ENCODE peak calls at places on chromosomes 4 and X, in four cellular contexts. One of them, this sample, is unnamed.

GRCh38 chr4:156362581-156362980 is 408.9 kb upstream of the CTSO start:
- DNase-seq in aorta: no peak
- DNase-seq in SK-N-SH: no peak
- DNase-seq in prostate gland: no peak
- DNase-seq in this sample: no peak

GRCh38 chr4:83262682-83263081 is 21.9 kb downstream of the COQ2 start:
- DNase-seq in aorta: no peak
- DNase-seq in SK-N-SH: no peak
- DNase-seq in prostate gland: no peak
- DNase-seq in this sample: peak; percentile 46

GRCh38 chr4:2583517-2583916 is 47.1 kb downstream of the FAM193A start:
- DNase-seq in aorta: no peak
- DNase-seq in SK-N-SH: no peak
- DNase-seq in prostate gland: peak; percentile 36
- DNase-seq in this sample: no peak

GRCh38 chr4:22496165-22496813 is 19.6 kb downstream of the ADGRA3 start:
- DNase-seq in aorta: no peak
- DNase-seq in SK-N-SH: no peak
- DNase-seq in prostate gland: no peak
- DNase-seq in this sample: no peak

GRCh38 chr4:139901516-139902327 is 236.1 kb downstream of the MGST2 start:
- DNase-seq in aorta: no peak
- DNase-seq in SK-N-SH: peak; percentile 46
- DNase-seq in prostate gland: peak; percentile 23
- DNase-seq in this sample: no peak

GRCh38 chr4:140047017-140047640 is 106.9 kb downstream of the MAML3 start:
- DNase-seq in aorta: peak; percentile 78
- DNase-seq in SK-N-SH: no peak
- DNase-seq in prostate gland: peak; percentile 81
- DNase-seq in this sample: no peak

GRCh38 chr4:186935881-186936280 is 212.2 kb upstream of the FAT1 start:
- DNase-seq in aorta: no peak
- DNase-seq in SK-N-SH: no peak
- DNase-seq in prostate gland: no peak
- DNase-seq in this sample: peak; percentile 20

GRCh38 chrX:19670854-19671620 is 155.7 kb upstream of the MAP3K15 start:
- DNase-seq in aorta: peak; percentile 44
- DNase-seq in SK-N-SH: peak; percentile 4
- DNase-seq in prostate gland: no peak
- DNase-seq in this sample: peak; percentile 55

GRCh38 chr4:22410645-22411247 is 105.1 kb downstream of the ADGRA3 start:
- DNase-seq in aorta: no peak
- DNase-seq in SK-N-SH: no peak
- DNase-seq in prostate gland: no peak
- DNase-seq in this sample: peak; percentile 29

GRCh38 chr4:116734178-116734577 is 351.2 kb downstream of the TRAM1L1 start:
- DNase-seq in aorta: no peak
- DNase-seq in SK-N-SH: no peak
- DNase-seq in prostate gland: no peak
- DNase-seq in this sample: no peak

GRCh38 chrX:98068210-98068609 is 1184.5 kb downstream of the RPA4 start:
- DNase-seq in aorta: no peak
- DNase-seq in SK-N-SH: no peak
- DNase-seq in prostate gland: peak; percentile 5
- DNase-seq in this sample: no peak

GRCh38 chrX:14504960-14505538 is 24.3 kb upstream of the GLRA2 start:
- DNase-seq in aorta: no peak
- DNase-seq in SK-N-SH: no peak
- DNase-seq in prostate gland: no peak
- DNase-seq in this sample: no peak

GRCh38 chr4:153232768-153233167 is 28.5 kb downstream of the TRIM2 start:
- DNase-seq in aorta: no peak
- DNase-seq in SK-N-SH: no peak
- DNase-seq in prostate gland: no peak
- DNase-seq in this sample: peak; percentile 47

GRCh38 chrX:132837126-132837525 is 121.3 kb downstream of the HS6ST2 start:
- DNase-seq in aorta: no peak
- DNase-seq in SK-N-SH: no peak
- DNase-seq in prostate gland: no peak
- DNase-seq in this sample: no peak

GRCh38 chrX:14964500-14964899 is 91.3 kb downstream of the MOSPD2 start:
- DNase-seq in aorta: no peak
- DNase-seq in SK-N-SH: no peak
- DNase-seq in prostate gland: no peak
- DNase-seq in this sample: no peak

GRCh38 chr4:86223472-86223871 is 136.4 kb downstream of the MAPK10 start:
- DNase-seq in aorta: no peak
- DNase-seq in SK-N-SH: peak; percentile 11
- DNase-seq in prostate gland: no peak
- DNase-seq in this sample: no peak

GRCh38 chrX:100975212-100975611 is 5.7 kb downstream of the ARL13A start:
- DNase-seq in aorta: no peak
- DNase-seq in SK-N-SH: no peak
- DNase-seq in prostate gland: no peak
- DNase-seq in this sample: no peak

GRCh38 chr4:182413550-182413949 is 170.3 kb downstream of the TENM3 start:
- DNase-seq in aorta: no peak
- DNase-seq in SK-N-SH: no peak
- DNase-seq in prostate gland: no peak
- DNase-seq in this sample: no peak

GRCh38 chrX:18938710-18939109 is 45.2 kb downstream of the PHKA2 start:
- DNase-seq in aorta: no peak
- DNase-seq in SK-N-SH: no peak
- DNase-seq in prostate gland: no peak
- DNase-seq in this sample: no peak

GRCh38 chr4:136680271-136680670 is 852.0 kb downstream of the PCDH18 start:
- DNase-seq in aorta: no peak
- DNase-seq in SK-N-SH: peak; percentile 40
- DNase-seq in prostate gland: no peak
- DNase-seq in this sample: no peak

GRCh38 chr4:110840221-110840654 is 217.4 kb upstream of the PITX2 start:
- DNase-seq in aorta: no peak
- DNase-seq in SK-N-SH: no peak
- DNase-seq in prostate gland: no peak
- DNase-seq in this sample: no peak

GRCh38 chr4:77263247-77263646 is 106.2 kb downstream of the CCNG2 start:
- DNase-seq in aorta: no peak
- DNase-seq in SK-N-SH: no peak
- DNase-seq in prostate gland: no peak
- DNase-seq in this sample: no peak

GRCh38 chrX:40550069-40550468 is 30.7 kb upstream of the ATP6AP2 start:
- DNase-seq in aorta: no peak
- DNase-seq in SK-N-SH: peak; percentile 71
- DNase-seq in prostate gland: no peak
- DNase-seq in this sample: no peak

GRCh38 chr4:184765473-184766346 is 31.8 kb upstream of the CENPU start:
- DNase-seq in aorta: no peak
- DNase-seq in SK-N-SH: peak; percentile 29
- DNase-seq in prostate gland: no peak
- DNase-seq in this sample: no peak

GRCh38 chr4:87090305-87090704 is 130.1 kb downstream of the KLHL8 start:
- DNase-seq in aorta: no peak
- DNase-seq in SK-N-SH: no peak
- DNase-seq in prostate gland: no peak
- DNase-seq in this sample: no peak

GRCh38 chr4:152970102-152970820 is 34.1 kb downstream of the FHDC1 start:
- DNase-seq in aorta: no peak
- DNase-seq in SK-N-SH: no peak
- DNase-seq in prostate gland: no peak
- DNase-seq in this sample: peak; percentile 79

GRCh38 chr4:16329132-16329796 is 103.0 kb upstream of the TAPT1 start:
- DNase-seq in aorta: no peak
- DNase-seq in SK-N-SH: no peak
- DNase-seq in prostate gland: no peak
- DNase-seq in this sample: no peak

GRCh38 chr4:142358656-142359055 is 487.4 kb downstream of the INPP4B start:
- DNase-seq in aorta: no peak
- DNase-seq in SK-N-SH: no peak
- DNase-seq in prostate gland: no peak
- DNase-seq in this sample: no peak

DNA sequence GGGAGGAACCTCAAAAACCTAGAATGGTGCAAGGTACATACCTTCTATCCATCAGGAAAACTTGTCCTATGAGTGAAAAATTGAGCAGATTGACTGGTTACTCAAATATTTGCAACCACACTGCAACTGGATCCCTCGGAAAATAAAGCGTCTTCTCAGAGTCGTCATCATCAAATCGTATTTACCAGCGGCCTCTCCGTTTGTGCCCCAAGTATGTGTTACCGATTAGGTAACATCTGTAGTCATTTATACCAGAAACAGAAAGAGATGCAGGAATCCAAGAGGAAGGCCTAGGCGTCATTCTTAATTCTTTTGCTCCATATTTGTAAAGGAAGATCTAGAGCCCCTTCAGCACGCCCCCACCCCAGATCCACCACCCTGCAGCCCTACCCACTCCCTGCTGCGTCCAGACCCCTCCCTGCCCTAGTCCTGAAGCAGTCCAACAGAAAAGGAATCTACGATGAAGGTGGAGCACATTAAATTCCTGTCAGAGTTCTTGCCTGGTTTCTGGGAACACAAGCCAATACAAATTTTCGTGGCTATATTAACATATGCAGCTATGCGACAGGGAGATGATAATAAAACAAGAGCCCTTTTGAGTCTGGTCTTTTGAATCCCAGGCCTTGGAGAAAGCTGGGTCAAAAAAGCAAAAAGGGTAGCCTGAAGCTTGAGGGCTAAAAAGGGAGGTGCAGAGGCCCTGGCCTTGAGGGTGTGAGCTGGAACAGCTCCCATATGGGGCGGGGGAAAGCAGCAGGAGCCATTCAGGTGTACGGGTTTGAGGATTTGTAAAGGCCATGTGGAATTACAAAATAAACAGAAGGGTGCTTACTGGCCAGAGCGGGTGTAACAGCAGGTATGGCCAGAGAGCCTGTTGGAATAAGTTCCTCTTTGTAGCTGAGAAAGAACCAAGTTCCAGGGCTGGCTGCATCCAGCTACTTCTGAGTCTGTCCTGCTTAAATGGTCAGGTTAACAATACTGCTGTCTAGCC is 77.0 kb downstream of the ZNF827 start:
- DNase-seq in aorta: no peak
- DNase-seq in SK-N-SH: no peak
- DNase-seq in prostate gland: no peak
- DNase-seq in this sample: no peak
- H3K36me3 ChIP-seq in aorta: no peaks in the 10 kb centered on the region
- H3K36me3 ChIP-seq in SK-N-SH: peaks cover 16% of the 10 kb centered on the region
- H3K36me3 ChIP-seq in prostate gland: no peaks in the 10 kb centered on the region
- H3K36me3 ChIP-seq in this sample: peaks cover 5% of the 10 kb centered on the region

DNA sequence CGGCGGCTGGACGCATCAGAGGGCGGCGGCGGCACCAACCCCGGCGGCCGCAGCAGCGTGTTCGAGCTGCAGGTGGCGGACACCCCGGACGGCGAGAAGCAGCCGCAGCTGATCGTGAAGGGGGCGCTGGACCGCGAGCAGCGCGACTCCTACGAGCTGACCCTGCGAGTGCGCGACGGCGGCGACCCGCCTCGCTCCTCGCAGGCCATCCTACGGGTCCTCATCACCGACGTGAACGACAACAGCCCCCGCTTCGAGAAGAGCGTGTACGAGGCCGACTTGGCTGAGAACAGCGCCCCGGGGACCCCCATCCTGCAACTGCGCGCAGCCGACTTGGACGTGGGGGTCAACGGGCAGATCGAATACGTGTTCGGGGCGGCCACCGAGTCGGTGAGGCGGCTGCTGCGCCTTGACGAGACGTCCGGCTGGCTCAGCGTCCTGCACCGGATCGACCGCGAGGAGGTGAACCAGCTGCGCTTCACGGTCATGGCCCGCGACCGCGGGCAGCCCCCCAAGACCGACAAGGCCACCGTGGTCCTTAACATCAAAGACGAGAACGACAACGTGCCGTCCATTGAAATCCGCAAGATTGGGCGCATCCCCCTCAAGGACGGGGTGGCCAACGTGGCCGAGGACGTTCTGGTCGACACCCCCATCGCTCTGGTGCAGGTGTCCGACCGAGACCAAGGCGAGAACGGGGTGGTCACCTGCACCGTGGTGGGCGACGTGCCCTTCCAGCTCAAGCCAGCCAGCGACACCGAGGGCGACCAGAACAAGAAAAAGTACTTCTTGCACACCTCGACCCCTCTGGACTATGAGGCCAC is 2.1 kb downstream of the PCDH7 start:
- DNase-seq in aorta: peak; percentile 46
- DNase-seq in SK-N-SH: no peak
- DNase-seq in prostate gland: no peak
- DNase-seq in this sample: no peak
- H3K4me3 ChIP-seq in aorta: peak overlapping the region; percentile 92
- H3K4me3 ChIP-seq in SK-N-SH: peak overlapping the region; percentile 56
- H3K4me3 ChIP-seq in prostate gland: peak overlapping the region; percentile 49
- H3K4me3 ChIP-seq in this sample: peak overlapping the region; percentile 23

GRCh38 chrX:331772-332495 is 13.3 kb upstream of the GTPBP6 start:
- DNase-seq in aorta: peak; percentile 34
- DNase-seq in SK-N-SH: no peak
- DNase-seq in prostate gland: no peak
- DNase-seq in this sample: no peak

GRCh38 chrX:333611-334311 is 15.2 kb upstream of the GTPBP6 start:
- DNase-seq in aorta: peak; percentile 26
- DNase-seq in SK-N-SH: no peak
- DNase-seq in prostate gland: no peak
- DNase-seq in this sample: no peak

GRCh38 chrX:332496-332860 is 13.9 kb upstream of the GTPBP6 start:
- DNase-seq in aorta: peak; percentile 39
- DNase-seq in SK-N-SH: no peak
- DNase-seq in prostate gland: no peak
- DNase-seq in this sample: no peak

GRCh38 chrX:334331-334891 is 15.8 kb upstream of the GTPBP6 start:
- DNase-seq in aorta: peak; percentile 46
- DNase-seq in SK-N-SH: no peak
- DNase-seq in prostate gland: no peak
- DNase-seq in this sample: no peak

DNA sequence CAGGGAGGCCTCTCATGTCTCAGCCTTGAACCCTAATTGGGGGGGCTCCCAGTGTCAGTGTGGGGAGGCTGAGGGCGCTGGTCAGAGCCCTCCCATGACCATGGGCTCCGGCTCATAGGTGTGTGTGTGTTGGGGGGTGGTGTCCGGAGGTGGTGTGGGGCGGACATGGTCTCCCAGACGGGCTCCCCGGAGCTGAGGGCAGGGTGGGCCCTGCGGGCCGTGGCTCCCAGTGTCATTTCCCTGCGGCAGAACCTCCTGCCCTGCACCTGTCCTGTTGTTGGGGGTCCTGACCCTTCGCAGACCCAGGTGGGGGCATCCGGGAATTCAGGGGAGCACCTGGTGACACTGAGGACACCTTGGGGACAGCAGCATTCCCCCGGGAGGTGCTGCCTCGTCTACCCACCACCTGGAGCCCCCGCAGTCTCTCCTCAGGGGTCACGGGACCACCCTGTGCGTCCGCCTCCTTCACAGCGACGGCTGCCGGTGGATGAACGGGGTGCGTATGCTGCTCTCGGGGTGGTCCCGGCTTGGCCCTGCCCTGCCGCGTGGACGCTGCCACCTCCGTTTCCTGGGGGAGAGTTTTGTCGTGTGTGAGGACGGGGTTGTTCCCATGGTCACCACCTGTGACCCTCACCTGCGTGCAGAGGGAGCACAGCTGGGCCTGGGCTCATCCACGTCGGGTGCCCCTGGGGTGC is 14.5 kb upstream of the GTPBP6 start:
- DNase-seq in aorta: peak; percentile 38
- DNase-seq in SK-N-SH: no peak
- DNase-seq in prostate gland: no peak
- DNase-seq in this sample: no peak
- H3K36me3 ChIP-seq in aorta: no peaks in the 10 kb centered on the region
- H3K36me3 ChIP-seq in SK-N-SH: peaks cover 5% of the 10 kb centered on the region
- H3K36me3 ChIP-seq in prostate gland: no peaks in the 10 kb centered on the region
- H3K36me3 ChIP-seq in this sample: no peaks in the 10 kb centered on the region

GRCh38 chrX:71215335-71215912 is 7.6 kb upstream of the GJB1 start:
- DNase-seq in aorta: no peak
- DNase-seq in SK-N-SH: no peak
- DNase-seq in prostate gland: peak; percentile 4
- DNase-seq in this sample: peak; percentile 41
- H3K4me3 ChIP-seq in aorta: no peak overlapping the region
- H3K4me3 ChIP-seq in SK-N-SH: no peak overlapping the region
- H3K4me3 ChIP-seq in prostate gland: peak overlapping the region; percentile 4
- H3K4me3 ChIP-seq in this sample: peak overlapping the region; percentile 1

This sample was measured in small intestine.